ENCODE peak calls at places on chromosomes 11 and 22, in nine cellular contexts. One of them, this sample, is unnamed. For H3K36me3, the result is how much of the 10 kb centered on the place peaks cover.

GRCh38 chr22:16935209-16935608 is 72.8 kb downstream of the GAB4 start:
- DNase-seq in upper lobe of right lung: no peak
- DNase-seq in tibial nerve: no peak
- DNase-seq in fibroblast of lung: no peak
- DNase-seq in right atrium auricular region: no peak
- DNase-seq in OCI-LY7: no peak
- DNase-seq in heart left ventricle: no peak
- DNase-seq in kidney: no peak
- DNase-seq in endodermal cell: no peak
- DNase-seq in this sample: no peak

GRCh38 chr11:6201486-6201885 is 2.5 kb downstream of the OR52W1 start:
- DNase-seq in right atrium auricular region: no peak
- DNase-seq in fibroblast of lung: peak
- DNase-seq in upper lobe of right lung: no peak
- DNase-seq in kidney: no peak
- DNase-seq in heart left ventricle: no peak
- DNase-seq in tibial nerve: no peak
- DNase-seq in endodermal cell: no peak
- DNase-seq in OCI-LY7: no peak
- DNase-seq in this sample: no peak

GRCh38 chr22:36687516-36687915 is 16.0 kb downstream of the CACNG2 start:
- DNase-seq in endodermal cell: no peak
- DNase-seq in tibial nerve: no peak
- DNase-seq in fibroblast of lung: no peak
- DNase-seq in upper lobe of right lung: no peak
- DNase-seq in OCI-LY7: no peak
- DNase-seq in heart left ventricle: no peak
- DNase-seq in right atrium auricular region: no peak
- DNase-seq in kidney: no peak
- DNase-seq in this sample: no peak

GRCh38 chr11:11345099-11345498 is 8.0 kb downstream of the CSNK2A3 start:
- DNase-seq in OCI-LY7: no peak
- DNase-seq in heart left ventricle: no peak
- DNase-seq in tibial nerve: no peak
- DNase-seq in upper lobe of right lung: peak
- DNase-seq in endodermal cell: no peak
- DNase-seq in right atrium auricular region: no peak
- DNase-seq in fibroblast of lung: no peak
- DNase-seq in kidney: no peak
- DNase-seq in this sample: no peak

GRCh38 chr22:50000587-50001387 is 11.8 kb downstream of the IL17REL start:
- DNase-seq in right atrium auricular region: no peak
- DNase-seq in endodermal cell: peak
- DNase-seq in fibroblast of lung: no peak
- DNase-seq in tibial nerve: no peak
- DNase-seq in upper lobe of right lung: peak
- DNase-seq in heart left ventricle: no peak
- DNase-seq in kidney: peak
- DNase-seq in OCI-LY7: no peak
- DNase-seq in this sample: no peak

GRCh38 chr22:40345801-40346177 is 511 bp upstream of the ADSL start:
- DNase-seq in upper lobe of right lung: peak
- DNase-seq in fibroblast of lung: no peak
- DNase-seq in heart left ventricle: no peak
- DNase-seq in endodermal cell: peak
- DNase-seq in OCI-LY7: peak
- DNase-seq in right atrium auricular region: no peak
- DNase-seq in tibial nerve: no peak
- DNase-seq in kidney: peak
- DNase-seq in this sample: peak

GRCh38 chr22:26996156-26996555 is 338.8 kb downstream of the MIAT start:
- DNase-seq in endodermal cell: no peak
- DNase-seq in upper lobe of right lung: no peak
- DNase-seq in fibroblast of lung: no peak
- DNase-seq in OCI-LY7: no peak
- DNase-seq in heart left ventricle: no peak
- DNase-seq in tibial nerve: no peak
- DNase-seq in right atrium auricular region: no peak
- DNase-seq in kidney: no peak
- DNase-seq in this sample: no peak

GRCh38 chr11:75248924-75249256 is 8.3 kb downstream of the TPBGL start:
- DNase-seq in heart left ventricle: no peak
- DNase-seq in upper lobe of right lung: no peak
- DNase-seq in tibial nerve: no peak
- DNase-seq in right atrium auricular region: no peak
- DNase-seq in OCI-LY7: no peak
- DNase-seq in fibroblast of lung: no peak
- DNase-seq in endodermal cell: no peak
- DNase-seq in kidney: no peak
- DNase-seq in this sample: no peak

GRCh38 chr11:44188643-44189042 is 93.2 kb downstream of the EXT2 start:
- DNase-seq in upper lobe of right lung: no peak
- DNase-seq in endodermal cell: no peak
- DNase-seq in heart left ventricle: no peak
- DNase-seq in kidney: no peak
- DNase-seq in right atrium auricular region: no peak
- DNase-seq in fibroblast of lung: peak
- DNase-seq in tibial nerve: no peak
- DNase-seq in OCI-LY7: no peak
- DNase-seq in this sample: no peak

GRCh38 chr11:132855516-132855915 is 676.8 kb downstream of the OPCML start:
- DNase-seq in heart left ventricle: no peak
- DNase-seq in upper lobe of right lung: no peak
- DNase-seq in fibroblast of lung: no peak
- DNase-seq in kidney: no peak
- DNase-seq in endodermal cell: no peak
- DNase-seq in OCI-LY7: no peak
- DNase-seq in right atrium auricular region: no peak
- DNase-seq in tibial nerve: no peak
- DNase-seq in this sample: no peak

GRCh38 chr11:3658252-3658651 is 12.9 kb downstream of the CHRNA10 start:
- DNase-seq in upper lobe of right lung: no peak
- DNase-seq in endodermal cell: no peak
- DNase-seq in heart left ventricle: no peak
- DNase-seq in fibroblast of lung: no peak
- DNase-seq in tibial nerve: no peak
- DNase-seq in OCI-LY7: no peak
- DNase-seq in right atrium auricular region: no peak
- DNase-seq in kidney: no peak
- DNase-seq in this sample: no peak

DNA sequence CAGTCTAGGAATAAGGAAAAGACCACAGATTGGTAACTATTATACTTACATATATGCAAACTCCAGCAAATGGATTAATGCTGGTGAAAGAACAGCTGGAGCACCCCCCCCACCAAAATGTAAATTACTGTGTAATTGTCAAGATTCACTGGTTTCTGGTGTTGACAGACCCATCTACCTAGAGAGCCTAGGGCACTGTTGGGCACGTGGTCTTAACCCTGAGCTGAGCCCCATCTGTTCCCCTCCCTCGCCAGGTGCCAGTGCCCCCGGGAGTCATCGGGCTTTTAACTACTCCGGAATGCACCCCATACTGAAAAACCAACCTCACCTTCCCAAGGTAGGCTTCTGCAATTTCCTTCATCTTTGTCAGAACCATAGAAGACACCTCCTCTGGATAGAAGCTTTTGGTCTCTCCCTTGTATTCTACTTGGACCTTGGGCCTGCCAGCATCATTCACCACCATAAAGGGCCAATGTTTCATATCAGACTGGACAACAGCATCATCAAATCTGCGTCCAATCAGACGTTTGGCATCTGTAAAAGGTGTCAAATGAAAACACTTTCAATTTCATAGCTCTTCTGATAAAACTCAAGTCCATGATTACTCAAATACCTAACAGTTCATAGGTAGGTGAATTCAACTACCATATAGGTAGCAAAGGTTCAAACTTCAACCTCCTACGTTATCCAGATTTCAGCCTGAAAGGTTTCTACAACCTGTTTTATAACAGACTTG is 1.5 kb downstream of the HSPA8 start:
- DNase-seq in OCI-LY7: peak
- DNase-seq in heart left ventricle: no peak
- DNase-seq in fibroblast of lung: no peak
- DNase-seq in upper lobe of right lung: no peak
- DNase-seq in endodermal cell: no peak
- DNase-seq in kidney: no peak
- DNase-seq in right atrium auricular region: peak
- DNase-seq in tibial nerve: no peak
- DNase-seq in this sample: no peak
- H3K27ac ChIP-seq in OCI-LY7: peak
- H3K27ac ChIP-seq in heart left ventricle: no peak
- H3K27ac ChIP-seq in fibroblast of lung: peak
- H3K27ac ChIP-seq in upper lobe of right lung: no peak
- H3K27ac ChIP-seq in endodermal cell: no peak
- H3K27ac ChIP-seq in kidney: peak
- H3K27ac ChIP-seq in right atrium auricular region: peak
- H3K27ac ChIP-seq in tibial nerve: peak
- H3K27ac ChIP-seq in this sample: peak

DNA sequence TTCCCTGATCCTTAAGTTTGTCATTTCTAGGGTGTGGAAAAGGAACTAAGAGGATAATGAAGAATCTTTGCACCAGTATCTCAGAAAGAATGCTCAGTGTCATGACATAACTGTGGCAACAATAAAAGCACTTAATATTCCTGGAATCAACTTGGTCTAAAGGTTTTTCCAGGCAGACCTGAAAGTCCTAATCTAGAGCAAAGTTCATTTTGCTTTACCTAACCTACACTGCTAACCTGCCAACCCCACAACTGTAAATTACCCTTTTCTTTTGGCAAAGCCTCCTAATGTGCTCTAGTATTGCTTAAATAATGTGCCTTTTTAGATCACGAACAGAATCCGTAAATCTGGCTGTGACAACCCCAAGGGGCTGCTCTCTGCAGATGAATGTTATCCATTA is 82.5 kb downstream of the AMBRA1 start:
- DNase-seq in endodermal cell: no peak
- DNase-seq in tibial nerve: no peak
- DNase-seq in kidney: no peak
- DNase-seq in heart left ventricle: no peak
- DNase-seq in OCI-LY7: no peak
- DNase-seq in fibroblast of lung: no peak
- DNase-seq in right atrium auricular region: no peak
- DNase-seq in upper lobe of right lung: no peak
- DNase-seq in this sample: no peak
- H3K36me3 ChIP-seq in endodermal cell: under half
- H3K36me3 ChIP-seq in tibial nerve: under half
- H3K36me3 ChIP-seq in kidney: under half
- H3K36me3 ChIP-seq in heart left ventricle: under half
- H3K36me3 ChIP-seq in OCI-LY7: under half
- H3K36me3 ChIP-seq in fibroblast of lung: under half
- H3K36me3 ChIP-seq in right atrium auricular region: under half
- H3K36me3 ChIP-seq in upper lobe of right lung: under half
- H3K36me3 ChIP-seq in this sample: under half

GRCh38 chr11:29448246-29448877 is 568.5 kb downstream of the KCNA4 start:
- DNase-seq in right atrium auricular region: no peak
- DNase-seq in upper lobe of right lung: no peak
- DNase-seq in heart left ventricle: no peak
- DNase-seq in endodermal cell: peak
- DNase-seq in kidney: no peak
- DNase-seq in fibroblast of lung: peak
- DNase-seq in tibial nerve: no peak
- DNase-seq in OCI-LY7: peak
- DNase-seq in this sample: no peak
- TF ChIP-seq CTCF in right atrium auricular region: no peak
- TF ChIP-seq CTCF in upper lobe of right lung: peak
- TF ChIP-seq CTCF in heart left ventricle: peak
- TF ChIP-seq CTCF in endodermal cell: peak
- TF ChIP-seq CTCF in kidney: peak
- TF ChIP-seq CTCF in fibroblast of lung: no peak
- TF ChIP-seq CTCF in tibial nerve: peak
- TF ChIP-seq CTCF in OCI-LY7: no peak
- TF ChIP-seq CTCF in this sample: no peak

GRCh38 chr11:1707751-1708150 is 10.8 kb downstream of the KRTAP5-6 start:
- DNase-seq in kidney: no peak
- DNase-seq in fibroblast of lung: no peak
- DNase-seq in heart left ventricle: no peak
- DNase-seq in upper lobe of right lung: no peak
- DNase-seq in right atrium auricular region: no peak
- DNase-seq in tibial nerve: no peak
- DNase-seq in endodermal cell: no peak
- DNase-seq in OCI-LY7: no peak
- DNase-seq in this sample: no peak

GRCh38 chr11:1706634-1707400 is 9.8 kb downstream of the KRTAP5-6 start:
- DNase-seq in OCI-LY7: no peak
- DNase-seq in heart left ventricle: no peak
- DNase-seq in endodermal cell: peak
- DNase-seq in right atrium auricular region: no peak
- DNase-seq in tibial nerve: no peak
- DNase-seq in fibroblast of lung: no peak
- DNase-seq in kidney: no peak
- DNase-seq in upper lobe of right lung: no peak
- DNase-seq in this sample: no peak

GRCh38 chr11:1702506-1702905 is 5.5 kb downstream of the KRTAP5-6 start:
- DNase-seq in heart left ventricle: no peak
- DNase-seq in right atrium auricular region: no peak
- DNase-seq in fibroblast of lung: no peak
- DNase-seq in OCI-LY7: no peak
- DNase-seq in tibial nerve: no peak
- DNase-seq in kidney: no peak
- DNase-seq in endodermal cell: no peak
- DNase-seq in upper lobe of right lung: no peak
- DNase-seq in this sample: no peak

GRCh38 chr11:1703146-1703545 is 6.2 kb downstream of the KRTAP5-6 start:
- DNase-seq in tibial nerve: no peak
- DNase-seq in fibroblast of lung: no peak
- DNase-seq in heart left ventricle: no peak
- DNase-seq in right atrium auricular region: no peak
- DNase-seq in kidney: no peak
- DNase-seq in upper lobe of right lung: no peak
- DNase-seq in OCI-LY7: no peak
- DNase-seq in endodermal cell: no peak
- DNase-seq in this sample: no peak

DNA sequence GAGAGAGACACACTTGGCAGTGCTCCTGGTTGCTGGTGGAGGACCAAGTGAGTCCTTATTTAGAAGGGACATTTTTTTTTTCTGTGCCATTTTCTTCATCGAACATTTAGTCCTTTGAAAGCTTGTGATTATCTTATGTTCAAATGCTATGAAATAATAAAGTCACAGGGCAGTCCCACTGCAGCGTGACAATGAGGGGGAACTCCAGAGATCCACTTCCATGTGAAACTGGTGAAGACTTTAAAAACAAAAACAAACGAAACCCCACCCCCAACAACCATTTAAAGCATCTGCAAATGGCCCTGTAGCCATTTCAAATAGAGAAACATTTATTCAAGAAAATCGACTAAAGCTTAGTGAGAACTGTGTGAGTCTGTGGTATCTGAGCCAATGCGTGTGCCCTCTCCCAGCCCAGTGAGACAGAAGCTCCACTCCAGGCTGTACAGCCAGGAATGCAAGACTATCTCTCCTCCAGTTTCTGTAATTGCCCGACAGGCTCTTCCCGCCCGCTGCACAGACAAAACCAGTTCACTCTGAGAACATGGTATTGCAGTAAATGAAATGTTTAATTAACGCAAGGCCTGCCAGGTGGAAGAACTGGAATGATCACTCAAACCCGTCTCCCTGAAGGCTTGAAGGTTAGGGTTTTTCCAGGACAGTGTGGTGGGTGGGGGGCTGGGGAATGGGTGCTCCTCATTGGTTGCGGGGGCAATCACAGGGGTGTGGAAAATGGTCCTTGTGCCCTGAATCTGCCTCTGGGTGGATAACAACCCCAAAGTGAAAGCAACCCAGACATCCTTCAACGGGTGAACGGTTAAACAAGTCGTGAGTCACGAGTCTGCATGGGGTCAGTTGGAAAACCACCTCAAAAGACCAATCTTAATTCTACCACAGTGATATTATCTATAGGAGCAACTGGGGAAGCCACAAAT is 8.4 kb downstream of the KRTAP5-6 start:
- DNase-seq in tibial nerve: no peak
- DNase-seq in upper lobe of right lung: no peak
- DNase-seq in heart left ventricle: no peak
- DNase-seq in kidney: peak
- DNase-seq in endodermal cell: peak
- DNase-seq in fibroblast of lung: no peak
- DNase-seq in right atrium auricular region: no peak
- DNase-seq in OCI-LY7: no peak
- DNase-seq in this sample: no peak
- H3K27ac ChIP-seq in tibial nerve: no peak
- H3K27ac ChIP-seq in upper lobe of right lung: no peak
- H3K27ac ChIP-seq in heart left ventricle: no peak
- H3K27ac ChIP-seq in kidney: no peak
- H3K27ac ChIP-seq in endodermal cell: no peak
- H3K27ac ChIP-seq in fibroblast of lung: no peak
- H3K27ac ChIP-seq in right atrium auricular region: no peak
- H3K27ac ChIP-seq in OCI-LY7: no peak
- H3K27ac ChIP-seq in this sample: peak